ENCODE peak calls at places on chromosomes 1 and 21, in five cellular contexts. One of them, this sample, is unnamed. For H3K27me3, the result is how much of the 10 kb centered on the place peaks cover.

GRCh38 chr1:207981976-207982375 is 71.1 kb upstream of the CD34 start:
- DNase-seq in uterus: no peak
- DNase-seq in ovary: no peak
- DNase-seq in spleen: no peak
- DNase-seq in stomach: no peak
- DNase-seq in this sample: no peak

GRCh38 chr1:26378088-26378878 is 5.7 kb upstream of the ZNF683 start:
- DNase-seq in uterus: no peak
- DNase-seq in ovary: no peak
- DNase-seq in spleen: peak
- DNase-seq in stomach: no peak
- DNase-seq in this sample: peak

GRCh38 chr1:155069551-155070391 is 6.2 kb downstream of the EFNA4 start:
- DNase-seq in uterus: no peak
- DNase-seq in ovary: peak
- DNase-seq in spleen: no peak
- DNase-seq in stomach: no peak
- DNase-seq in this sample: no peak

GRCh38 chr1:119467857-119468666 is 38.9 kb upstream of the HSD3B1 start:
- DNase-seq in uterus: no peak
- DNase-seq in ovary: no peak
- DNase-seq in spleen: no peak
- DNase-seq in stomach: no peak
- DNase-seq in this sample: no peak

GRCh38 chr21:21052672-21053071 is 54.5 kb downstream of the NCAM2 start:
- DNase-seq in uterus: no peak
- DNase-seq in ovary: no peak
- DNase-seq in spleen: no peak
- DNase-seq in stomach: no peak
- DNase-seq in this sample: no peak

GRCh38 chr1:78104322-78104721 is 58.6 kb downstream of the GIPC2 start:
- DNase-seq in uterus: no peak
- DNase-seq in ovary: no peak
- DNase-seq in spleen: no peak
- DNase-seq in stomach: no peak
- DNase-seq in this sample: no peak

GRCh38 chr1:176603696-176604095 is 140.7 kb downstream of the PAPPA2 start:
- DNase-seq in uterus: no peak
- DNase-seq in ovary: no peak
- DNase-seq in spleen: no peak
- DNase-seq in stomach: no peak
- DNase-seq in this sample: no peak

GRCh38 chr1:27522148-27522859 is 32.3 kb upstream of the WASF2 start:
- DNase-seq in uterus: no peak
- DNase-seq in ovary: no peak
- DNase-seq in spleen: peak
- DNase-seq in stomach: peak
- DNase-seq in this sample: no peak

GRCh38 chr1:70896224-70896623 is 151.4 kb downstream of the PTGER3 start:
- DNase-seq in uterus: no peak
- DNase-seq in ovary: no peak
- DNase-seq in spleen: no peak
- DNase-seq in stomach: no peak
- DNase-seq in this sample: no peak

GRCh38 chr1:29514361-29515187 is 278.3 kb downstream of the PTPRU start:
- DNase-seq in uterus: no peak
- DNase-seq in ovary: no peak
- DNase-seq in spleen: peak
- DNase-seq in stomach: peak
- DNase-seq in this sample: no peak

GRCh38 chr1:231284441-231284840 is 43.4 kb downstream of the GNPAT start:
- DNase-seq in uterus: no peak
- DNase-seq in ovary: no peak
- DNase-seq in spleen: no peak
- DNase-seq in stomach: no peak
- DNase-seq in this sample: no peak

GRCh38 chr1:201793306-201793925 is 35.5 kb upstream of the IPO9 start:
- DNase-seq in uterus: no peak
- DNase-seq in ovary: no peak
- DNase-seq in spleen: no peak
- DNase-seq in stomach: no peak
- DNase-seq in this sample: no peak
- TF ChIP-seq CTCF in uterus: no peak
- TF ChIP-seq CTCF in ovary: peak
- TF ChIP-seq CTCF in spleen: peak
- TF ChIP-seq CTCF in stomach: no peak
- TF ChIP-seq CTCF in this sample: no peak

DNA sequence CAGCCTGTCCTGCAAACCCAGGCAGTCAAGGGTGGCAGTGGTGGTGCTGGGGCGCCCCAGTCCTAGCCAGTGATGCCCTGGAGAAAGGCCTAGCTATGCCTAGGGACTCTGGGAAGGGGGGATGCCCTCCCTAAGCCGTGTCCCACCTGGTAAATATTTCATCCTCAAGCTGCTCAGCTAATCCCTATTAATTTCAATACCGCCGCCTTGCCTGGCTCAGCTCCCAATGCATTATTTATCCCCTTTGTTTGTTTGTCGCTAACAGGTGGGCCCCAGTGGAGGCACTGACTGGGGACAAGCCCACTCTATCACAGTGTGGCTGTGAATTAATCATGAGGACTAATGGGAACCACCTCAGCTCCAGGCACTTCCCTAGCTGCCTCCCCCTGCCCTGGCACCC is 22.5 kb downstream of the DMAP1 start:
- DNase-seq in uterus: no peak
- DNase-seq in ovary: no peak
- DNase-seq in spleen: peak
- DNase-seq in stomach: no peak
- DNase-seq in this sample: no peak
- H3K27me3 ChIP-seq in uterus: under half
- H3K27me3 ChIP-seq in ovary: under half
- H3K27me3 ChIP-seq in spleen: under half
- H3K27me3 ChIP-seq in stomach: under half
- H3K27me3 ChIP-seq in this sample: under half

DNA sequence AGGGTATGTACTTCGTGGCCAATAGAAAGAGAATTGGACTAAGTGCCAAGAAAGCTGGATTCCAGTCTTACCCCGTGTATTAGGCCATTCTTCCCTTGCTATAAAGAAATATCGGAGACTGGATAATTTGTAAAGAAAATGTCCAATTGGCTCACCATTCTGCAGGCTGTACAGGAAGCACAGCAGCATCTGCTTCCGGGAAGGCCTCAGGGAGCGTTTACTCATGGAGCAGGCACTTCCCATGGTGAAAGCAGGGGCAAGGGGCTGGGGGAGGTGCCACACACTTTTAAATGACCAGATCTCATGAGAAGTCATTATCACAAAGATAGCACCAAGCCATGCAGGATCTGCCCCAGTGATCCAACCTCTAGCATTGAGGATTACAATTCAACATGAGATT is 7.8 kb upstream of the AMIGO1 start:
- DNase-seq in uterus: no peak
- DNase-seq in ovary: no peak
- DNase-seq in spleen: no peak
- DNase-seq in stomach: no peak
- DNase-seq in this sample: no peak
- TF ChIP-seq POLR2A in uterus: no peak
- TF ChIP-seq POLR2A in ovary: no peak
- TF ChIP-seq POLR2A in spleen: no peak
- TF ChIP-seq POLR2A in stomach: no peak
- TF ChIP-seq POLR2A in this sample: no peak

GRCh38 chr1:67759066-67759465 is 74.1 kb downstream of the GADD45A start:
- DNase-seq in uterus: no peak
- DNase-seq in ovary: no peak
- DNase-seq in spleen: no peak
- DNase-seq in stomach: no peak
- DNase-seq in this sample: no peak

GRCh38 chr1:67759692-67760029 is 73.6 kb downstream of the GNG12 start:
- DNase-seq in uterus: no peak
- DNase-seq in ovary: no peak
- DNase-seq in spleen: no peak
- DNase-seq in stomach: no peak
- DNase-seq in this sample: no peak

GRCh38 chr1:67761730-67762129 is 71.5 kb downstream of the GNG12 start:
- DNase-seq in uterus: no peak
- DNase-seq in ovary: no peak
- DNase-seq in spleen: no peak
- DNase-seq in stomach: no peak
- DNase-seq in this sample: no peak

GRCh38 chr1:67761054-67761453 is 72.2 kb downstream of the GNG12 start:
- DNase-seq in uterus: no peak
- DNase-seq in ovary: no peak
- DNase-seq in spleen: no peak
- DNase-seq in stomach: no peak
- DNase-seq in this sample: no peak

DNA sequence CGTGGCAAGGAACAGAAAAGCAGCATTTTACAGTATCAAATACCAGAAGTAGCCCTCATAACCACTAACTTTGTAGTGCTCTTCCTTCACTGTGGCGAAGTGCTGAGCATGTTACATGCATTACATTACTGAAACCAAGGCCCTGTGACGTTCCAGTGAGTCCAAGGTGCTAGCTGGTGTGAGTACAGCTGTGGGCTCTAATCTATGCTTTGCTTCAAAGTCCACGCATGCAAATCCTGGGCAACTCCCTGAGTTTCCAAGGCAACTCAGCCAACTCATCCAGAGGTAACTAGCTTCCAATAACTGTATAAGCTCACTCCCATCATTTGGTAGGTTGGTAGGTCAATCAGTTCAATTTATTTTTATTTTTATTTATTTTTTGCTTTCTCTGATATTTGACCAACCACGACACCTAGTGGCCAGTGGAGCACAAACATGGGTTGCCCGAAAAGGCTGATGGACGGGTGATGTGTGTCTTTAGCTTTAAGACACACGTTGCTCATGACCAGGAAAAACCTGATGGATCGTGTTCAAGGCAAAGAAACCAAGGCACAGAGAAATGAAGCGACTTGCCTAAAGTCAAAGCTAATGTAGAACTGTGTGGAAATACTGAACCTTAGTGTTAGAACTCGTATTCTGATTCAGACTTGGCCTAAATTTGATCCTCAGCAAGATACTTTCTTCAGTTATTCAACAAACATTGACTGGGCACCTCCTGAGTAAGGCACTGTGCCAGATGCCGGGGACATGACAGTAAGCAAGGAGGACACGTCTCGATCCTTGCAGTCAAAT is 73.0 kb downstream of the GNG12 start:
- DNase-seq in uterus: peak
- DNase-seq in ovary: peak
- DNase-seq in spleen: no peak
- DNase-seq in stomach: peak
- DNase-seq in this sample: peak
- TF ChIP-seq CTCF in uterus: peak
- TF ChIP-seq CTCF in ovary: peak
- TF ChIP-seq CTCF in spleen: peak
- TF ChIP-seq CTCF in stomach: peak
- TF ChIP-seq CTCF in this sample: peak

DNA sequence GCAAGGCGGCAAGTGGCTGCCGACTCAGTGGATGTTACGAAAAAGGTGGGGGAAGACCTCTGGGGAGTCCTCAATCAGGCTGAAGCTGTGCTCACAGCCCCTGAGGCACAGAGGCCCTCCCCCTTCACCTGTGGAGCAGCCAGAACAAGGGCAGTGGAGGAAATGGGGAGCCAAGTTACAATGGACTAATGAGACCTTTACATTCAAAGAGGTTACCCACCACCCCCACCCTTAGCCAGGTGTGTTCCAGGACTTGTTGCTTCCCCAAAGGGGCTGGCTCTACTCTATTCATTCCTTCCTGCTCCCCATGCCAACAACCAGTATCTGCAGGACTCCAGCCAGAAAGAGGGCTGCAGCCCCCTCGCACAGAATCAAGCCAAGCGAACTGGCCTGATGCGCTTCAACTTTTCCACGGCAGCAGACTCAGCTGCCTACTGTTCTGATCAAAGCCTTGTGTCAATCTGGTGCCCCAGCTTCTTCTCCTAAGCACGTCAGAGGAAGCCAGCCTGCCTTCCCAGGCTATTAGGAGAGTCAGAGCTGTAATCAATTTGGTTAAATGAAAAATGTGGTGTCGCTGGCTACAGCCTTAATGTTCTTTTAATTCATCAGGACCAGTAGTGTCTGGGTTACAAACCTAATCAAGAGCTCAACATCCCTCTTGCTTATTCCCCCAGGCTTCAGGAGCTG is 1.8 kb upstream of the SYT2 start:
- DNase-seq in uterus: no peak
- DNase-seq in ovary: no peak
- DNase-seq in spleen: no peak
- DNase-seq in stomach: no peak
- DNase-seq in this sample: no peak
- H3K27me3 ChIP-seq in uterus: under half
- H3K27me3 ChIP-seq in ovary: under half
- H3K27me3 ChIP-seq in spleen: under half
- H3K27me3 ChIP-seq in stomach: under half
- H3K27me3 ChIP-seq in this sample: under half

GRCh38 chr1:146036241-146036989 is 14.9 kb upstream of the HJV start:
- DNase-seq in uterus: no peak
- DNase-seq in ovary: no peak
- DNase-seq in spleen: no peak
- DNase-seq in stomach: no peak
- DNase-seq in this sample: no peak

GRCh38 chr1:146032613-146033219 is 11.2 kb upstream of the HJV start:
- DNase-seq in uterus: no peak
- DNase-seq in ovary: no peak
- DNase-seq in spleen: no peak
- DNase-seq in stomach: no peak
- DNase-seq in this sample: no peak

GRCh38 chr1:146039844-146040194 is 18.3 kb upstream of the HJV start:
- DNase-seq in uterus: no peak
- DNase-seq in ovary: peak
- DNase-seq in spleen: no peak
- DNase-seq in stomach: no peak
- DNase-seq in this sample: no peak

GRCh38 chr1:146034976-146035469 is 13.5 kb upstream of the HJV start:
- DNase-seq in uterus: no peak
- DNase-seq in ovary: no peak
- DNase-seq in spleen: no peak
- DNase-seq in stomach: no peak
- DNase-seq in this sample: no peak

GRCh38 chr1:146036990-146037646 is 15.6 kb upstream of the HJV start:
- DNase-seq in uterus: peak
- DNase-seq in ovary: peak
- DNase-seq in spleen: peak
- DNase-seq in stomach: peak
- DNase-seq in this sample: peak
- TF ChIP-seq POLR2A in uterus: no peak
- TF ChIP-seq POLR2A in ovary: no peak
- TF ChIP-seq POLR2A in spleen: peak
- TF ChIP-seq POLR2A in stomach: no peak
- TF ChIP-seq POLR2A in this sample: peak

DNA sequence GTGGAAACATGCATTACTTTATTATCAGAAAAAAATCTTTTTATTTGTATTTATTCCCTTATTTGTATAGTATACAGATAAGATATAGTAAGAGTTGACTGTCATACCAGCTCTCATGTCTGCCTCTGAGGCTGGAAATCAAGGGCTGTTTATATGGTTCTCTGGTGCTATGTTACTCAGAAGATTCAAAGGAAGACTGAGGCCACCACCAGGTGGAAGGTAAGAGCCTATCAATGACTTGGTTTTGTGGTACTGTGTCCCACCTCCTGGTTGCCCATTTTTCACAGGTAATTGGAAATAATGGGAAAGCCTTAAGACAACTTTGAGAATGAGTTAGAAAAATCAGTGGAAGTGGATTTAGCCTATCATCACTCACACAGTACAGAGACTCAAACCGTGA is 342.1 kb downstream of the DSCAM start:
- DNase-seq in uterus: no peak
- DNase-seq in ovary: no peak
- DNase-seq in spleen: no peak
- DNase-seq in stomach: no peak
- DNase-seq in this sample: no peak
- TF ChIP-seq CTCF in uterus: no peak
- TF ChIP-seq CTCF in ovary: no peak
- TF ChIP-seq CTCF in spleen: no peak
- TF ChIP-seq CTCF in stomach: no peak
- TF ChIP-seq CTCF in this sample: no peak